ENCODE peak calls at places on chromosomes 7 and 10, in six cellular contexts. N is NCI-H1417, C is A549, Y is ovary, E is GM13977, F is HuH-7. K is an unnamed sample.
A peak's percentile ranks its signal among the peaks of the same experiment; 100 is the strongest.

GRCh38 chr7:27106906-27107250 is 4.4 kb upstream of the HOXA2 start:
- DNase-seq in N (no peak), C (no peak), Y (no peak), E (no peak), F (no peak), K (no peak)

GRCh38 chr7:19939746-19940145 is 166.3 kb upstream of the TMEM196 start:
- DNase-seq in N (peak; percentile 45), C (peak; percentile 27), Y (no peak), E (no peak), F (no peak), K (no peak)

GRCh38 chr7:130917669-130918128 is 183.7 kb upstream of the KLF14 start:
- DNase-seq in N (no peak), C (peak; percentile 64), Y (no peak), E (no peak), F (no peak), K (no peak)

GRCh38 chr7:71229699-71230098 is 97.8 kb downstream of the GALNT17 start:
- DNase-seq in N (no peak), C (no peak), Y (no peak), E (no peak), F (no peak), K (no peak)

GRCh38 chr7:17183630-17184328 is 114.7 kb upstream of the AHR start:
- DNase-seq in N (no peak), C (no peak), Y (no peak), E (no peak), F (no peak), K (no peak)

GRCh38 chr7:26131056-26131589 is 20.9 kb upstream of the NFE2L3 start:
- DNase-seq in N (no peak), C (no peak), Y (no peak), E (no peak), F (no peak), K (no peak)

GRCh38 chr10:58266003-58266825 is 1.5 kb downstream of the IPMK start:
- DNase-seq in N (peak; percentile 35), C (peak; percentile 46), Y (no peak), E (peak; percentile 40), F (no peak), K (peak; percentile 57)

GRCh38 chr7:157989611-157990010 is 598.0 kb downstream of the PTPRN2 start:
- DNase-seq in N (no peak), C (no peak), Y (no peak), E (no peak), F (no peak), K (no peak)

K was measured in activated CD8-positive, alpha-beta memory T cell treated with anti-CD3 and anti-CD28 coated beads, Interleukin-2, amount 10 ng/mL, durations not matched to agents 7 days and 5 days.